ENCODE peak calls at places on chromosome 4, in nine cellular contexts. G is KBM-7; S is activated CD8-positive, alpha-beta memory T cell treated with anti-CD3 and anti-CD28 coated beads for 4 hours; B is pulmonary artery endothelial cell; K is cardiac fibroblast; Z is fibroblast of mammary gland; P is AG08395; M is AG04450; L is NCI-H82. R is an unnamed sample.

GRCh38 chr4:100340534-100341364 is 150.5 kb upstream of the DDIT4L start:
- DNase-seq in G (no peak), S (no peak), B (no peak), K (peak; percentile 61), Z (peak; percentile 67), P (peak; percentile 59), M (no peak), L (no peak), R (peak; percentile 56)

GRCh38 chr4:76197001-76197743 is 16.5 kb downstream of the SCARB2 start:
- DNase-seq in G (no peak), S (no peak), B (no peak), K (peak; percentile 56), Z (peak; percentile 73), P (no peak), M (no peak), L (no peak), R (no peak)

GRCh38 chr4:65559270-65559669 is 111.0 kb downstream of the EPHA5 start:
- DNase-seq in G (no peak), S (no peak), B (no peak), K (no peak), Z (no peak), P (no peak), M (no peak), L (no peak), R (no peak)

GRCh38 chr4:126604273-126604867 is 1028.4 kb upstream of the INTU start:
- DNase-seq in G (peak; percentile 16), S (no peak), B (no peak), K (peak; percentile 62), Z (peak; percentile 62), P (peak; percentile 65), M (peak; percentile 21), L (peak; percentile 58), R (peak; percentile 38)

GRCh38 chr4:185205697-185206342 is 2.0 kb upstream of the CFAP97 start:
- DNase-seq in G (no peak), S (no peak), B (no peak), K (no peak), Z (no peak), P (no peak), M (no peak), L (no peak), R (no peak)

GRCh38 chr4:112270643-112271484 is 14.8 kb downstream of the TIFA start:
- DNase-seq in G (no peak), S (no peak), B (no peak), K (peak; percentile 87), Z (peak; percentile 82), P (peak; percentile 47), M (peak; percentile 66), L (no peak), R (peak; percentile 77)

GRCh38 chr4:60682901-60683300 is 517.2 kb upstream of the ADGRL3 start:
- DNase-seq in G (no peak), S (no peak), B (no peak), K (peak; percentile 84), Z (peak; percentile 41), P (peak; percentile 39), M (peak; percentile 4), L (no peak), R (peak; percentile 67)

GRCh38 chr4:145069361-145069760 is 28.6 kb downstream of the ANAPC10 start:
- DNase-seq in G (no peak), S (no peak), B (no peak), K (peak; percentile 72), Z (peak; percentile 71), P (peak; percentile 34), M (peak; percentile 16), L (no peak), R (peak; percentile 34)

GRCh38 chr4:143082698-143083097 is 102.0 kb upstream of the USP38 start:
- DNase-seq in G (no peak), S (no peak), B (no peak), K (no peak), Z (no peak), P (no peak), M (no peak), L (no peak), R (no peak)

GRCh38 chr4:110400071-110400470 is 75.9 kb upstream of the ENPEP start:
- DNase-seq in G (no peak), S (no peak), B (no peak), K (no peak), Z (no peak), P (no peak), M (no peak), L (no peak), R (no peak)

GRCh38 chr4:11585506-11585905 is 156.8 kb upstream of the HS3ST1 start:
- DNase-seq in G (no peak), S (no peak), B (no peak), K (peak; percentile 11), Z (peak; percentile 2), P (no peak), M (no peak), L (no peak), R (no peak)

GRCh38 chr4:51906167-51906647 is 63.3 kb downstream of the DCUN1D4 start:
- DNase-seq in G (peak; percentile 86), S (no peak), B (peak; percentile 52), K (peak; percentile 28), Z (peak; percentile 2), P (no peak), M (no peak), L (no peak), R (peak; percentile 49)

GRCh38 chr4:65370709-65371108 is 299.6 kb downstream of the EPHA5 start:
- DNase-seq in G (no peak), S (no peak), B (no peak), K (no peak), Z (no peak), P (no peak), M (no peak), L (no peak), R (no peak)

GRCh38 chr4:18022572-18023039 is 1.1 kb upstream of the LCORL start:
- DNase-seq in G (no peak), S (no peak), B (no peak), K (no peak), Z (no peak), P (peak; percentile 4), M (no peak), L (peak; percentile 89), R (no peak)

GRCh38 chr4:74335341-74336019 is 27.2 kb downstream of the EPGN start:
- DNase-seq in G (no peak), S (no peak), B (no peak), K (no peak), Z (no peak), P (no peak), M (no peak), L (no peak), R (no peak)

GRCh38 chr4:182492456-182492855 is 249.3 kb downstream of the TENM3 start:
- DNase-seq in G (no peak), S (no peak), B (no peak), K (peak; percentile 10), Z (peak; percentile 72), P (peak; percentile 65), M (peak; percentile 8), L (no peak), R (peak; percentile 89)

GRCh38 chr4:40325406-40326019 is 9.6 kb upstream of the CHRNA9 start:
- DNase-seq in G (peak; percentile 68), S (peak; percentile 15), B (peak; percentile 39), K (peak; percentile 82), Z (peak; percentile 77), P (peak; percentile 71), M (peak; percentile 50), L (peak; percentile 67), R (peak; percentile 71)

GRCh38 chr4:96260071-96260682 is 420.3 kb downstream of the PDHA2 start:
- DNase-seq in G (no peak), S (no peak), B (no peak), K (no peak), Z (no peak), P (no peak), M (no peak), L (no peak), R (peak; percentile 1)

GRCh38 chr4:179145746-179146530 is 1703.7 kb upstream of the AGA start:
- DNase-seq in G (no peak), S (no peak), B (no peak), K (peak; percentile 3), Z (no peak), P (no peak), M (peak; percentile 3), L (no peak), R (peak; percentile 90)

GRCh38 chr4:8675906-8676305 is 83.3 kb downstream of the CPZ start:
- DNase-seq in G (no peak), S (no peak), B (no peak), K (no peak), Z (no peak), P (no peak), M (no peak), L (no peak), R (no peak)

GRCh38 chr4:41448935-41449334 is 89.0 kb upstream of the LIMCH1 start:
- DNase-seq in G (no peak), S (no peak), B (no peak), K (peak; percentile 11), Z (peak; percentile 45), P (peak; percentile 44), M (no peak), L (no peak), R (no peak)

GRCh38 chr4:30821891-30822612 is 101.9 kb downstream of the PCDH7 start:
- DNase-seq in G (no peak), S (no peak), B (no peak), K (no peak), Z (peak; percentile 23), P (no peak), M (no peak), L (no peak), R (peak; percentile 25)

R was measured in fibroblast of lung.